ENCODE peak calls at places on chromosomes 7 and 10, in five cellular contexts. One of them, this sample, is unnamed.

GRCh38 chr10:49837096-49837495 is 75.0 kb upstream of the OGDHL start:
- DNase-seq in uterus: no peak
- DNase-seq in tibial nerve: no peak
- DNase-seq in mesothelial cell of epicardium: no peak
- DNase-seq in lung: no peak
- DNase-seq in this sample: no peak

GRCh38 chr10:25061711-25062455 is 45.5 kb downstream of the THNSL1 start:
- DNase-seq in mesothelial cell of epicardium: no peak
- DNase-seq in uterus: no peak
- DNase-seq in lung: no peak
- DNase-seq in tibial nerve: no peak
- DNase-seq in this sample: no peak

GRCh38 chr10:87503892-87504291 is 801 bp upstream of the MINPP1 start:
- DNase-seq in tibial nerve: no peak
- DNase-seq in uterus: no peak
- DNase-seq in mesothelial cell of epicardium: no peak
- DNase-seq in lung: no peak
- DNase-seq in this sample: no peak

GRCh38 chr10:60188548-60188947 is 201.1 kb downstream of the ANK3 start:
- DNase-seq in lung: no peak
- DNase-seq in mesothelial cell of epicardium: no peak
- DNase-seq in uterus: no peak
- DNase-seq in tibial nerve: no peak
- DNase-seq in this sample: no peak

GRCh38 chr7:24457215-24457549 is 116.1 kb upstream of the PALS2 start:
- DNase-seq in lung: no peak
- DNase-seq in tibial nerve: no peak
- DNase-seq in uterus: no peak
- DNase-seq in mesothelial cell of epicardium: no peak
- DNase-seq in this sample: no peak

GRCh38 chr7:122885583-122886356 is 490 bp downstream of the CADPS2 start:
- DNase-seq in lung: peak
- DNase-seq in mesothelial cell of epicardium: peak
- DNase-seq in uterus: peak
- DNase-seq in tibial nerve: no peak
- DNase-seq in this sample: peak

GRCh38 chr7:114885836-114886235 is 36.1 kb upstream of the MDFIC start:
- DNase-seq in lung: no peak
- DNase-seq in uterus: no peak
- DNase-seq in tibial nerve: no peak
- DNase-seq in mesothelial cell of epicardium: no peak
- DNase-seq in this sample: no peak

GRCh38 chr10:50510517-50511473 is 113.0 kb downstream of the SGMS1 start:
- DNase-seq in uterus: no peak
- DNase-seq in mesothelial cell of epicardium: no peak
- DNase-seq in tibial nerve: no peak
- DNase-seq in lung: no peak
- DNase-seq in this sample: no peak

GRCh38 chr7:2809903-2810628 is 34.0 kb downstream of the GNA12 start:
- DNase-seq in lung: no peak
- DNase-seq in mesothelial cell of epicardium: no peak
- DNase-seq in tibial nerve: no peak
- DNase-seq in uterus: no peak
- DNase-seq in this sample: no peak

GRCh38 chr7:116071629-116072028 is 41.1 kb upstream of the TFEC start:
- DNase-seq in mesothelial cell of epicardium: no peak
- DNase-seq in uterus: no peak
- DNase-seq in tibial nerve: no peak
- DNase-seq in lung: no peak
- DNase-seq in this sample: no peak

GRCh38 chr10:129740532-129741279 is 223.4 kb downstream of the EBF3 start:
- DNase-seq in tibial nerve: no peak
- DNase-seq in uterus: no peak
- DNase-seq in lung: no peak
- DNase-seq in mesothelial cell of epicardium: no peak
- DNase-seq in this sample: no peak

GRCh38 chr7:82179311-82179710 is 264.3 kb downstream of the CACNA2D1 start:
- DNase-seq in lung: no peak
- DNase-seq in uterus: no peak
- DNase-seq in tibial nerve: no peak
- DNase-seq in mesothelial cell of epicardium: no peak
- DNase-seq in this sample: no peak

GRCh38 chr7:64551375-64552142 is 11.3 kb downstream of the ZNF680 start:
- DNase-seq in mesothelial cell of epicardium: no peak
- DNase-seq in uterus: no peak
- DNase-seq in lung: no peak
- DNase-seq in tibial nerve: no peak
- DNase-seq in this sample: no peak

GRCh38 chr10:119020627-119020946 is 8.9 kb upstream of the NANOS1 start:
- DNase-seq in mesothelial cell of epicardium: no peak
- DNase-seq in uterus: no peak
- DNase-seq in lung: no peak
- DNase-seq in tibial nerve: no peak
- DNase-seq in this sample: no peak

GRCh38 chr7:2129376-2130375 is 103.1 kb downstream of the MAD1L1 start:
- DNase-seq in uterus: no peak
- DNase-seq in mesothelial cell of epicardium: no peak
- DNase-seq in tibial nerve: no peak
- DNase-seq in lung: no peak
- DNase-seq in this sample: no peak

GRCh38 chr10:132914732-132915131 is 27.6 kb downstream of the CFAP46 start:
- DNase-seq in mesothelial cell of epicardium: no peak
- DNase-seq in lung: no peak
- DNase-seq in tibial nerve: no peak
- DNase-seq in uterus: no peak
- DNase-seq in this sample: no peak

GRCh38 chr10:26637521-26638275 is 59.8 kb upstream of the PDSS1 start:
- DNase-seq in uterus: no peak
- DNase-seq in mesothelial cell of epicardium: no peak
- DNase-seq in tibial nerve: no peak
- DNase-seq in lung: no peak
- DNase-seq in this sample: no peak

GRCh38 chr10:70682920-70683600 is 10.8 kb downstream of the ADAMTS14 start:
- DNase-seq in lung: no peak
- DNase-seq in uterus: no peak
- DNase-seq in tibial nerve: no peak
- DNase-seq in mesothelial cell of epicardium: no peak
- DNase-seq in this sample: no peak

DNA sequence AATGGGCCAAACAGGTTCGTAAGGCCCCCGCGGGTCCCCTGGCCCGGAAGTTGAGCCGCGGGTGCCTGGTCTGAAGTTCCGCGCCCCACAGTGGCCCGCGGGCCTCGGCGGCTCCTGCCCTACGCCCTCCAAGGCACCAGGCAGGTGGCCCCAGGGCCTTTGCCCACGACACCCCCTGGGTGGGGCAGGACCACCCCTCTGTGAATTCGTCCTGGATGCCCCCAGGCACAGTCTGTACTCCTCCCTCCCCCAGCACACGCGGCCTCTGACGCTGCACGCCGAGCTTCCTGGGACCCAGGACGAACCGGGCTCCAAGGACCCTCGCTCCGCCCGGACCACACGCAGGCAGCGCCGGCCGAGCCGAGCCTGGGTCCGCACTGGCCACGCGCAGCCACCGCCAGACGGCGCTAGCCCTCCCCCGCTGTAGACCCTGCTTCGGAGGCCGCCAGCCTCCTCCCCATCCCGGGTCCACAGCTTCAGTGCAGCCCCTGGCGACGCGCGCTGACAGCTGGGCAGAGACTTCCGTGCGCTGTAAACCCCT is 810 bp upstream of the TCERG1L start:
- DNase-seq in lung: no peak
- DNase-seq in uterus: no peak
- DNase-seq in tibial nerve: no peak
- DNase-seq in mesothelial cell of epicardium: peak
- DNase-seq in this sample: no peak
- TF ChIP-seq CTCF in lung: no peak
- TF ChIP-seq CTCF in uterus: peak
- TF ChIP-seq CTCF in tibial nerve: no peak
- TF ChIP-seq CTCF in mesothelial cell of epicardium: peak
- TF ChIP-seq CTCF in this sample: no peak

GRCh38 chr10:33127622-33128021 is 169.6 kb upstream of the ITGB1 start:
- DNase-seq in uterus: no peak
- DNase-seq in mesothelial cell of epicardium: no peak
- DNase-seq in tibial nerve: no peak
- DNase-seq in lung: no peak
- DNase-seq in this sample: no peak

GRCh38 chr10:33129987-33130386 is 172.0 kb upstream of the ITGB1 start:
- DNase-seq in tibial nerve: no peak
- DNase-seq in uterus: no peak
- DNase-seq in lung: no peak
- DNase-seq in mesothelial cell of epicardium: no peak
- DNase-seq in this sample: no peak

GRCh38 chr10:33126118-33126517 is 168.1 kb upstream of the ITGB1 start:
- DNase-seq in lung: no peak
- DNase-seq in mesothelial cell of epicardium: no peak
- DNase-seq in uterus: no peak
- DNase-seq in tibial nerve: no peak
- DNase-seq in this sample: no peak

GRCh38 chr10:33126742-33127141 is 168.7 kb upstream of the ITGB1 start:
- DNase-seq in tibial nerve: no peak
- DNase-seq in mesothelial cell of epicardium: no peak
- DNase-seq in lung: no peak
- DNase-seq in uterus: no peak
- DNase-seq in this sample: no peak

GRCh38 chr10:33129181-33129928 is 171.3 kb upstream of the ITGB1 start:
- DNase-seq in uterus: peak
- DNase-seq in lung: no peak
- DNase-seq in tibial nerve: peak
- DNase-seq in mesothelial cell of epicardium: no peak
- DNase-seq in this sample: no peak
- TF ChIP-seq CTCF in uterus: no peak
- TF ChIP-seq CTCF in lung: no peak
- TF ChIP-seq CTCF in tibial nerve: no peak
- TF ChIP-seq CTCF in mesothelial cell of epicardium: no peak
- TF ChIP-seq CTCF in this sample: no peak

GRCh38 chr7:107232568-107233090 is 63.8 kb downstream of the HBP1 start:
- DNase-seq in mesothelial cell of epicardium: no peak
- DNase-seq in uterus: no peak
- DNase-seq in tibial nerve: no peak
- DNase-seq in lung: no peak
- DNase-seq in this sample: no peak

GRCh38 chr7:107233981-107234380 is 65.2 kb downstream of the HBP1 start:
- DNase-seq in tibial nerve: no peak
- DNase-seq in lung: no peak
- DNase-seq in mesothelial cell of epicardium: no peak
- DNase-seq in uterus: no peak
- DNase-seq in this sample: no peak

GRCh38 chr7:107234436-107234835 is 65.6 kb downstream of the HBP1 start:
- DNase-seq in lung: no peak
- DNase-seq in uterus: no peak
- DNase-seq in tibial nerve: no peak
- DNase-seq in mesothelial cell of epicardium: no peak
- DNase-seq in this sample: no peak

GRCh38 chr7:107230334-107230733 is 61.5 kb downstream of the HBP1 start:
- DNase-seq in lung: no peak
- DNase-seq in mesothelial cell of epicardium: no peak
- DNase-seq in tibial nerve: no peak
- DNase-seq in uterus: no peak
- DNase-seq in this sample: no peak

DNA sequence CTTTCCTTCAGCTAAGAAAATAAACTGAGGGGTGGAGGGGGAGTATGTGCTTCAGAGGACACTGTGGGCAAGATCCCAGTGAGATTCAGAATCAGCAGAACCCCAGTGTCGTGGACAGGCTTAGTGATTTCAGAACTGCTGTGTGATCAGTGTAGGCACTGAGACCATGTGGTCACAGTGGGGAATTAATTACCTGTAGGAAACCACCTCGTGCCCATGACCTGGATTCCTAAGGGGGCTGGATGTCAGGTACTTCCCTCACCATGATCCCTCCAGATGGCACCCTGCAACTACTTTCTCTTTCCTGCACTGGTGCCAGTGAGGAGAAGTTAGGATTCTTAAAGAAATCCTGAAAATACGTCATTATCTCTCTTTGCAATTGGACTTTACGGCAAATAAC is 64.4 kb downstream of the HBP1 start:
- DNase-seq in uterus: no peak
- DNase-seq in lung: no peak
- DNase-seq in mesothelial cell of epicardium: no peak
- DNase-seq in tibial nerve: no peak
- DNase-seq in this sample: no peak
- TF ChIP-seq CTCF in uterus: no peak
- TF ChIP-seq CTCF in lung: no peak
- TF ChIP-seq CTCF in mesothelial cell of epicardium: no peak
- TF ChIP-seq CTCF in tibial nerve: no peak
- TF ChIP-seq CTCF in this sample: no peak

GRCh38 chr10:123044391-123044790 is 35.6 kb downstream of the ACADSB start:
- DNase-seq in tibial nerve: no peak
- DNase-seq in uterus: no peak
- DNase-seq in lung: no peak
- DNase-seq in mesothelial cell of epicardium: no peak
- DNase-seq in this sample: no peak
- TF ChIP-seq CTCF in tibial nerve: no peak
- TF ChIP-seq CTCF in uterus: no peak
- TF ChIP-seq CTCF in lung: no peak
- TF ChIP-seq CTCF in mesothelial cell of epicardium: no peak
- TF ChIP-seq CTCF in this sample: no peak

DNA sequence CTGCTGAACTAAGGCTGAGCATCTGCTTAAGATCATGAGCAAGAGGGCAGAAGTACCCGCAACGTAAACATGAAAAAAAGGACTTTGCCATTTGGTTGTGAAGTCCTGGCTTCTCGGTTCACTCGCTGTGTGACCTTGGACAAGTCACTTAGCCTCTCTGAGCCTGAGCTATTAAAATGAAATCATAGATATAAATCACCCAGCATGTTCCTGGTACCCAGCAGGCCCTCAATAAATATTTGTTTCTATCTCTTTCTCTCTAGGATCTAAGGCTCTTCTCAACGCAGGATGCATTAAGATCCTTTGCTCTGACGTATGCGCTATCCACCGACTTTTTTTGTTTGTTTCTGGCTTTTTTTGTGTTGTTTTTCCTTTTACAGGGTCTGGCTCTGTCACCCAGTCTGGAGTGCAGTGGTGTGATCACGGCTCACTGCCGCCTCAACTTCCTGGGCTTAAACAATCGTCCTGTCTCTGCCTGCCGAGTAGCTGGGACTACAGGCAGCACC is 6.7 kb downstream of the HIP1 start:
- DNase-seq in mesothelial cell of epicardium: no peak
- DNase-seq in uterus: no peak
- DNase-seq in tibial nerve: no peak
- DNase-seq in lung: no peak
- DNase-seq in this sample: no peak
- TF ChIP-seq CTCF in mesothelial cell of epicardium: no peak
- TF ChIP-seq CTCF in uterus: no peak
- TF ChIP-seq CTCF in tibial nerve: no peak
- TF ChIP-seq CTCF in lung: no peak
- TF ChIP-seq CTCF in this sample: no peak

DNA sequence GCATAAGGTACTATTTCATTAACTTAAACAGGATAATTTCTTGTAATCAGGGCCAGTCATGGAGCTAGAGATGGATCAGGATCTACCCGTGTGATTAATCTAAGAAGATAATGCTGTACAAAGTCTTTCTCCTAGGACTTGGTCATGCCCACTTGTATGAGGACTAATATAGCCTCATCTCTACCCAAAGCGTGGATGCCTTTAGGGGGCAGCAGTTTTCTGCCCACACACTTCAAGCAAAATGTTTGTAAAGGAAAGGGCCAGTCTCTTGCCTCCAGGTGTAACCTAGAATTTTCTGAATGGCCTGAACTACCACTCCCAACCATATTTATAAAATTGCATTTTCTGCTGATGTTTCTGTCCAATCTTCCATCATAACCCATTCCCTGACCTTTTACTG is 764.0 kb upstream of the IGFBP3 start:
- DNase-seq in mesothelial cell of epicardium: no peak
- DNase-seq in uterus: no peak
- DNase-seq in tibial nerve: no peak
- DNase-seq in lung: no peak
- DNase-seq in this sample: no peak
- TF ChIP-seq CTCF in mesothelial cell of epicardium: no peak
- TF ChIP-seq CTCF in uterus: no peak
- TF ChIP-seq CTCF in tibial nerve: no peak
- TF ChIP-seq CTCF in lung: no peak
- TF ChIP-seq CTCF in this sample: no peak

This sample was measured in colonic mucosa.